ENCODE peak calls at places on chromosome 21, in six cellular contexts. W, R, J, S, B and E are unnamed samples.

GRCh38 chr21:41369105-41369914 is 7.5 kb downstream of the MX2 start:
- DNase-seq in S (no peak), J (no peak), W (peak), R (peak), B (no peak), E (no peak)

GRCh38 chr21:27464643-27465042 is 497.8 kb upstream of the ADAMTS5 start:
- DNase-seq in B (no peak), R (no peak), J (no peak), S (no peak), W (no peak), E (no peak)

GRCh38 chr21:41446571-41446970 is 20.5 kb downstream of the MX1 start:
- DNase-seq in W (no peak), J (no peak), S (no peak), B (peak), R (no peak), E (no peak)

GRCh38 chr21:45513003-45513706 is 29.1 kb downstream of the SLC19A1 start:
- DNase-seq in J (no peak), S (no peak), B (no peak), W (no peak), R (no peak), E (no peak)

GRCh38 chr21:44914176-44914874 is 6.4 kb downstream of the ITGB2 start:
- DNase-seq in W (no peak), J (no peak), S (no peak), B (no peak), R (peak), E (no peak)

GRCh38 chr21:45871616-45872236 is 109.8 kb upstream of the COL6A1 start:
- DNase-seq in R (no peak), B (no peak), S (no peak), J (no peak), W (no peak), E (no peak)

GRCh38 chr21:44535963-44536362 is 4.0 kb downstream of the KRTAP10-1 start:
- DNase-seq in B (no peak), W (no peak), R (no peak), S (no peak), J (no peak), E (no peak)

GRCh38 chr21:45078371-45078770 is 4.0 kb downstream of the ADARB1 start:
- DNase-seq in R (no peak), W (no peak), J (no peak), B (no peak), S (no peak), E (no peak)

GRCh38 chr21:21439761-21440160 is 441.6 kb downstream of the NCAM2 start:
- DNase-seq in J (no peak), W (no peak), R (no peak), S (no peak), B (no peak), E (no peak)

GRCh38 chr21:45447821-45448220 is 42.9 kb downstream of the COL18A1 start:
- DNase-seq in S (no peak), J (no peak), R (no peak), W (no peak), B (no peak), E (no peak)

GRCh38 chr21:37993071-37993470 is 76.8 kb upstream of the KCNJ6 start:
- DNase-seq in W (no peak), J (no peak), S (no peak), R (no peak), B (no peak), E (no peak)

GRCh38 chr21:38664821-38665220 is 140.9 kb upstream of the ETS2 start:
- DNase-seq in J (no peak), B (no peak), S (no peak), W (no peak), R (no peak), E (no peak)

GRCh38 chr21:43694437-43695079 is 24.4 kb upstream of the PDXK start:
- DNase-seq in W (no peak), R (no peak), S (no peak), B (no peak), J (no peak), E (no peak)

GRCh38 chr21:28513450-28513849 is 479.2 kb downstream of the LTN1 start:
- DNase-seq in R (no peak), J (no peak), B (no peak), W (no peak), S (no peak), E (no peak)